ENCODE peak calls at places on chromosomes 2 and 18, in eight cellular contexts. A is psoas muscle; S is breast epithelium; C is IMR-90; K is mammary epithelial cell; R is CD8-positive, alpha-beta T cell; L is SK-N-SH; F is GM06990. Y is an unnamed sample. For H3K36me3, the result is how much of the 10 kb centered on the place peaks cover.

GRCh38 chr18:10142496-10143160 is 228.8 kb downstream of the VAPA start:
- DNase-seq in R (no peak), F (no peak), A (no peak), S (no peak), K (no peak), C (peak), L (no peak), Y (no peak)

GRCh38 chr2:11855120-11855760 is 108.8 kb downstream of the LPIN1 start:
- DNase-seq in L (no peak), F (no peak), R (no peak), K (no peak), A (no peak), S (no peak), C (no peak), Y (no peak)

GRCh38 chr18:3816601-3817363 is 366.8 kb downstream of the TGIF1 start:
- DNase-seq in K (peak), R (no peak), F (no peak), C (peak), S (no peak), L (no peak), A (no peak), Y (no peak)

GRCh38 chr2:222499226-222499625 is 74.9 kb downstream of the SGPP2 start:
- DNase-seq in K (peak), L (no peak), R (no peak), C (no peak), F (no peak), A (no peak), S (no peak), Y (no peak)

GRCh38 chr2:240397542-240397916 is 37.9 kb upstream of the GPC1 start:
- DNase-seq in C (no peak), A (no peak), R (no peak), K (no peak), S (peak), F (no peak), L (no peak), Y (peak)

GRCh38 chr18:55163550-55163949 is 204.3 kb upstream of the CCDC68 start:
- DNase-seq in F (no peak), L (no peak), A (no peak), C (no peak), S (no peak), R (no peak), K (no peak), Y (no peak)

GRCh38 chr2:46825231-46825957 is 90.2 kb downstream of the MCFD2 start:
- DNase-seq in C (no peak), S (no peak), K (no peak), F (no peak), L (no peak), R (no peak), A (no peak), Y (no peak)

GRCh38 chr2:150484006-150484405 is 3.5 kb downstream of the RND3 start:
- DNase-seq in K (peak), L (no peak), A (no peak), S (no peak), C (no peak), F (no peak), R (no peak), Y (no peak)

GRCh38 chr18:35038029-35038428 is 3.2 kb upstream of the MAPRE2 start:
- DNase-seq in K (no peak), C (no peak), L (no peak), F (no peak), S (no peak), R (no peak), A (no peak), Y (no peak)

GRCh38 chr2:53018830-53019425 is 748.7 kb upstream of the CHAC2 start:
- DNase-seq in K (no peak), A (no peak), L (peak), R (no peak), C (peak), S (no peak), F (no peak), Y (no peak)

GRCh38 chr2:219404291-219404910 is 13.8 kb upstream of the DES start:
- DNase-seq in A (peak), C (no peak), L (no peak), R (no peak), K (no peak), F (no peak), S (no peak), Y (no peak)

GRCh38 chr2:134135793-134136192 is 118.1 kb upstream of the MGAT5 start:
- DNase-seq in L (no peak), A (no peak), S (no peak), R (no peak), F (no peak), K (no peak), C (no peak), Y (no peak)

GRCh38 chr2:53460347-53460746 is 307.3 kb upstream of the CHAC2 start:
- DNase-seq in K (peak), S (no peak), A (no peak), L (no peak), R (no peak), C (no peak), F (no peak), Y (no peak)

GRCh38 chr2:168734199-168734746 is 68.2 kb upstream of the NOSTRIN start:
- DNase-seq in S (no peak), K (no peak), C (no peak), R (no peak), F (no peak), A (peak), L (no peak), Y (no peak)

GRCh38 chr2:192146069-192147006 is 48.4 kb downstream of the TMEFF2 start:
- DNase-seq in K (peak), R (no peak), A (no peak), S (no peak), L (no peak), C (peak), F (no peak), Y (no peak)

GRCh38 chr2:192151848-192152247 is 42.9 kb downstream of the TMEFF2 start:
- DNase-seq in F (no peak), A (no peak), C (peak), L (no peak), R (no peak), K (peak), S (no peak), Y (no peak)

GRCh38 chr2:192150166-192150565 is 44.6 kb downstream of the TMEFF2 start:
- DNase-seq in R (no peak), L (no peak), S (no peak), A (no peak), K (no peak), F (no peak), C (no peak), Y (no peak)

GRCh38 chr2:192148241-192148619 is 46.5 kb downstream of the TMEFF2 start:
- DNase-seq in S (no peak), F (no peak), C (no peak), L (no peak), R (no peak), K (no peak), A (no peak), Y (no peak)

GRCh38 chr2:192148620-192149321 is 46.0 kb downstream of the TMEFF2 start:
- DNase-seq in S (no peak), L (no peak), C (peak), K (no peak), F (no peak), R (no peak), A (no peak), Y (no peak)
- TF ChIP-seq CTCF in S (peak), L (peak), C (no peak), K (no peak), F (no peak), R (no peak), A (no peak), Y (no peak)

DNA sequence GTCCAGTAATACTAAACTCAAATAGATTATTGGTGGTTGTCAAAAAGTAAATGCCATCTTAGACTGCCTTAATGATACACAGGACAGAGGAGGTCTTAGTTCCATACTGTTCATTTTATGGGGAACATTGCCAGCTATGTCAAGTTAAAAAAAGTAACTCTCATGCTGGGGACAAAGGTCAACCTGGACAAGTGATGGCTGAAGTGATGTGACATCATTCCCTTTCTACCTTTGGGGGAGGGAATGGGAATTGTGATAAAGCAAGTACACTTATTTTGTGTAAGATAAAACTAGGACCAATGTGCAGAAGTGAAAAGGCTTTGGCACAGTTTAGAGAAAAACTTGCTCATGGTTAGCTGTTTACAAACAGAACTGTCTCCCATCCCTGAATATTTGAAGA is 24.0 kb upstream of the SNORC start:
- DNase-seq in L (no peak), A (no peak), R (no peak), S (no peak), K (no peak), F (no peak), C (no peak), Y (no peak)
- H3K36me3 ChIP-seq in L (half or more), A (half or more), R (half or more), S (under half), K (under half), F (under half), C (under half), Y (under half)

GRCh38 chr2:63027220-63027619 is 23.4 kb upstream of the OTX1 start:
- DNase-seq in K (no peak), S (no peak), F (no peak), L (no peak), A (no peak), C (no peak), R (no peak), Y (no peak)

GRCh38 chr2:63029058-63029457 is 21.6 kb upstream of the OTX1 start:
- DNase-seq in F (no peak), C (peak), S (no peak), L (no peak), K (peak), R (no peak), A (no peak), Y (no peak)

GRCh38 chr2:63018439-63018838 is 32.2 kb upstream of the OTX1 start:
- DNase-seq in K (no peak), A (no peak), L (no peak), R (no peak), C (no peak), S (no peak), F (no peak), Y (no peak)

DNA sequence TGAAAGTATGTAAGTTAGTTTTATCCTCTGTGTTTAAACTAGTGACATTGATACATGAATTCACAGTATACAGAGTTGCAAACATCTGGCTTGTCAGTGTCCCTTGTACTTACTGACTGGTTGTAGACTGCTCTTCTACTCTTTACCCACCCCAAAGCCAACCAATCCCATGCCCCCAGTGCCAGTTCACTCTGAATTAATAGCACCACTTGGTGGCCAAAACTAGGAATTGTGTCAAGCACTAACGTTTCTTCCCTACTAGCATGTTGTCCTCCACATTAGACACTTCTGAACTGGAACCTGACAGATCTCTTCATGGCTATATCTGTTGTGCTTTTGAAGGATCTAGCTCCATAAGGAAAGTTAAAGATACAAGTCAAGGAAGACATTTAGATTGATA is 27.2 kb upstream of the OTX1 start:
- DNase-seq in L (peak), F (no peak), K (peak), R (no peak), A (no peak), C (peak), S (no peak), Y (no peak)
- TF ChIP-seq CTCF in L (peak), F (peak), K (peak), R (no peak), A (no peak), C (peak), S (no peak), Y (peak)

GRCh38 chr2:32641180-32641579 is 13.3 kb downstream of the TTC27 start:
- DNase-seq in S (no peak), A (no peak), R (no peak), K (no peak), L (no peak), C (no peak), F (no peak), Y (no peak)
- H3K36me3 ChIP-seq in S (under half), A (half or more), R (under half), K (under half), L (under half), C (under half), F (under half), Y (under half)

GRCh38 chr18:44899832-44900231 is 219.1 kb downstream of the SETBP1 start:
- DNase-seq in F (no peak), C (no peak), R (no peak), S (no peak), A (no peak), L (no peak), K (no peak), Y (no peak)
- TF ChIP-seq CTCF in F (no peak), C (no peak), R (no peak), S (no peak), A (no peak), L (peak), K (peak), Y (no peak)

Y was measured in kidney.